ENCODE peak calls at places on chromosomes 3 and 15, in nine cellular contexts. C is AG10803, Y is psoas muscle, X is epithelial cell of esophagus, O is uterus, S is fibroblast of the aortic adventitia, D is AG04449, Z is astrocyte of the spinal cord, E is GM12865. W is an unnamed sample.

GRCh38 chr15:63504979-63505841 is 817 bp downstream of the USP3 start:
- DNase-seq in C (peak), Y (peak), X (peak), O (peak), S (peak), D (no peak), Z (peak), E (peak), W (peak)

GRCh38 chr3:160921020-160921635 is 165.1 kb downstream of the PPM1L start:
- DNase-seq in C (peak), Y (peak), X (peak), O (no peak), S (peak), D (no peak), Z (peak), E (peak), W (no peak)

GRCh38 chr3:133781570-133781969 is 24.0 kb upstream of the SRPRB start:
- DNase-seq in C (no peak), Y (no peak), X (no peak), O (no peak), S (no peak), D (no peak), Z (no peak), E (no peak), W (no peak)

GRCh38 chr3:157794771-157795170 is 291.6 kb upstream of the VEPH1 start:
- DNase-seq in C (peak), Y (no peak), X (peak), O (no peak), S (peak), D (peak), Z (peak), E (no peak), W (no peak)

GRCh38 chr3:97970131-97970530 is 2.1 kb downstream of the RIOX2 start:
- DNase-seq in C (peak), Y (no peak), X (no peak), O (no peak), S (peak), D (no peak), Z (no peak), E (no peak), W (no peak)

GRCh38 chr3:77147836-77148578 is 108.1 kb downstream of the ROBO2 start:
- DNase-seq in C (no peak), Y (no peak), X (peak), O (no peak), S (no peak), D (no peak), Z (peak), E (no peak), W (no peak)

GRCh38 chr3:138477801-138478200 is 43.4 kb downstream of the ESYT3 start:
- DNase-seq in C (no peak), Y (no peak), X (peak), O (no peak), S (no peak), D (no peak), Z (no peak), E (no peak), W (no peak)

GRCh38 chr15:60301024-60301423 is 96.8 kb downstream of the ANXA2 start:
- DNase-seq in C (no peak), Y (no peak), X (no peak), O (no peak), S (no peak), D (no peak), Z (no peak), E (peak), W (no peak)

GRCh38 chr15:65305144-65305758 is 774 bp downstream of the RNU5B-1 start:
- DNase-seq in C (no peak), Y (no peak), X (no peak), O (no peak), S (no peak), D (no peak), Z (no peak), E (no peak), W (no peak)

GRCh38 chr3:61562042-61562809 is 855 bp downstream of the PTPRG start:
- DNase-seq in C (peak), Y (peak), X (no peak), O (no peak), S (peak), D (no peak), Z (peak), E (no peak), W (no peak)

GRCh38 chr15:25175033-25175788 is 220.4 kb downstream of the SNRPN start:
- DNase-seq in C (no peak), Y (peak), X (no peak), O (peak), S (no peak), D (no peak), Z (no peak), E (no peak), W (peak)

GRCh38 chr3:180306691-180307090 is 270.0 kb upstream of the PEX5L start:
- DNase-seq in C (peak), Y (no peak), X (peak), O (no peak), S (peak), D (peak), Z (peak), E (no peak), W (no peak)

GRCh38 chr3:118705827-118706226 is 328.8 kb downstream of the IGSF11 start:
- DNase-seq in C (no peak), Y (no peak), X (no peak), O (no peak), S (no peak), D (no peak), Z (no peak), E (no peak), W (no peak)

GRCh38 chr3:77281721-77282120 is 241.8 kb downstream of the ROBO2 start:
- DNase-seq in C (no peak), Y (no peak), X (no peak), O (no peak), S (no peak), D (no peak), Z (no peak), E (no peak), W (no peak)

GRCh38 chr3:105067361-105067760 is 299.3 kb upstream of the ALCAM start:
- DNase-seq in C (no peak), Y (no peak), X (peak), O (no peak), S (no peak), D (no peak), Z (no peak), E (no peak), W (no peak)

GRCh38 chr15:74040115-74040850 is 42.1 kb downstream of the GOLGA6A start:
- DNase-seq in C (peak), Y (peak), X (peak), O (peak), S (peak), D (peak), Z (peak), E (no peak), W (no peak)

GRCh38 chr15:75661041-75661778 is 13.5 kb downstream of the SNX33 start:
- DNase-seq in C (peak), Y (peak), X (peak), O (peak), S (peak), D (peak), Z (peak), E (no peak), W (no peak)

GRCh38 chr15:96421211-96421610 is 90.7 kb downstream of the NR2F2 start:
- DNase-seq in C (peak), Y (no peak), X (peak), O (no peak), S (peak), D (no peak), Z (no peak), E (no peak), W (no peak)

GRCh38 chr3:89262561-89262960 is 155.1 kb downstream of the EPHA3 start:
- DNase-seq in C (no peak), Y (no peak), X (no peak), O (no peak), S (no peak), D (no peak), Z (no peak), E (no peak), W (no peak)

GRCh38 chr3:197800379-197800778 is 9.3 kb downstream of the LRCH3 start:
- DNase-seq in C (no peak), Y (no peak), X (no peak), O (no peak), S (peak), D (no peak), Z (no peak), E (no peak), W (no peak)

GRCh38 chr15:76185716-76186115 is 125.6 kb downstream of the ETFA start:
- DNase-seq in C (peak), Y (no peak), X (peak), O (no peak), S (peak), D (no peak), Z (peak), E (peak), W (no peak)

GRCh38 chr15:80817901-80818300 is 38.7 kb downstream of the CEMIP start:
- DNase-seq in C (no peak), Y (no peak), X (no peak), O (no peak), S (no peak), D (no peak), Z (no peak), E (no peak), W (no peak)
- TF ChIP-seq CTCF in C (no peak), Y (no peak), X (no peak), O (no peak), S (no peak), D (no peak), Z (no peak), E (no peak), W (no peak)

GRCh38 chr3:31937225-31937624 is 43.8 kb downstream of the OSBPL10 start:
- DNase-seq in C (no peak), Y (no peak), X (peak), O (no peak), S (peak), D (no peak), Z (no peak), E (no peak), W (no peak)
- TF ChIP-seq CTCF in C (no peak), Y (no peak), X (peak), O (no peak), S (no peak), D (no peak), Z (no peak), E (no peak), W (no peak)

GRCh38 chr3:109696932-109697331 is 359.6 kb upstream of the DPPA4 start:
- DNase-seq in C (no peak), Y (no peak), X (no peak), O (no peak), S (no peak), D (no peak), Z (no peak), E (no peak), W (no peak)

GRCh38 chr3:109707642-109708041 is 370.3 kb upstream of the DPPA4 start:
- DNase-seq in C (no peak), Y (no peak), X (no peak), O (no peak), S (no peak), D (no peak), Z (no peak), E (no peak), W (no peak)

DNA sequence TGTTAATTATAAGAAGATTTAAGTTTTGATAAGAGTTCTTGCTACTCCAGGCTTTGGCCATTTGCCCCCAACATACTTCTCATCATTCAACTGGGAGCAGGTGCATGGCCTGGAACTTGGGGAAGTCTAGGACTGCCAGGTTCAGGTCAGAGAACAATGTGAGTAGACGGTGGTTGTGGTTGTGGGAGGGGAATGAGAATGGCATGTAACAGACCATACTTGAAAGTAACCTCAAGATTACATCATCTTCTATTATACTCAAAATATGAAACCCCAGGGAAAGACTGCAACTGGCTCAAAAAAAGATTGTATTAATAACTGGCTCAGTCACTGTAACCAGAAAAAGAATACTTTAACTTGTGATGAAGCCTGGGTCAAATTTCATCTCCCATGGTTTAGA is 364.9 kb upstream of the DPPA4 start:
- DNase-seq in C (peak), Y (no peak), X (peak), O (no peak), S (peak), D (no peak), Z (peak), E (peak), W (no peak)
- TF ChIP-seq CTCF in C (no peak), Y (no peak), X (no peak), O (no peak), S (no peak), D (no peak), Z (no peak), E (no peak), W (no peak)

DNA sequence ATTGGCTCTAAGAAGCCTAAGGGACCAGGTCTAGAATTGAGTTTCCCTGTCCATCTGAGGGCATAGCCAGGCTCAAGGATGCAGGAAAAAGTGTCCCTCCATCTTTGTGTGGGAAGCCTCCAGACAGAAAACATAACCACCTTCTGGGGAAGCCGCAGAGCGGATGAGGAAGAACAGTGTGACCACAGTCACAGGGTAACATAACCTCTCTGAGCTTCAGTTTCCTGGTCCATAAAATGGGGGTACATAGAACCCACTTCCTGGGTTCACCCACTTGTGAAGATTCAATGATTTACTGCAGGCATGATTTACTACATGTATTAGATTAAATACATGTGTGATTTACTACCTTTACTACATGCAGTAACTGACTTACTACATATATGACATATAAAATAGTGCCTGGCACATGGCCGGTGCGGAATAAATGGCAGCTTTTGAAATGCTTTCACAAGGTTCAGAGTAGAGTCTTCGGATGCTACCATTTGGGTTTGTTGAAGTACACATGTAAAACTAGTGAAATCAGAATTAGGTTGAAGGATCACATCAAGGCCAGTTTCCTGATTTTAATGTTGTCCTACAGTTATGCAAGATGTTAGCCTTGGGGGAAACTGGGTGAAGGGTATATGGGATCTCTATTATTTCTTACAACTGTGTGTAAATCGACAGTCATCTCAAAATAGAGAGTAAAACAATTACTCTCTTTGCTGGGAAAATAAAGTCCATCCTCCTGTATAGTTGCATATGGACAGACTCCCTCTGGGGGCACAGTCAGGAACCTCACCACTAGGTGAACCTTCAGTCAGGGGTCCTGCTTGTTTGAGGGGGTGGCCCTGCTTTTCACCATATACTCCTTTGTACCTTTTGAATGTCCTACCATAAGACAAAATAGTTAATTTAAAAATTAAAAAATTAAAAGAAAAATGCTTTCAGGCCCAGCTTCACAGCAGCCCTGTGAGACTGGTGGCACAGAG is 86.0 kb downstream of the SEMA5B start:
- DNase-seq in C (no peak), Y (no peak), X (no peak), O (no peak), S (no peak), D (no peak), Z (no peak), E (no peak), W (no peak)
- TF ChIP-seq CTCF in C (peak), Y (no peak), X (peak), O (no peak), S (peak), D (peak), Z (peak), E (no peak), W (no peak)

GRCh38 chr3:139676634-139677197 is 1.1 kb downstream of the NMNAT3 start:
- DNase-seq in C (no peak), Y (no peak), X (no peak), O (no peak), S (no peak), D (no peak), Z (no peak), E (no peak), W (no peak)

GRCh38 chr3:139675327-139675726 is 2.4 kb downstream of the NMNAT3 start:
- DNase-seq in C (no peak), Y (no peak), X (no peak), O (no peak), S (no peak), D (no peak), Z (no peak), E (no peak), W (no peak)

GRCh38 chr3:139674585-139675260 is 3.0 kb downstream of the NMNAT3 start:
- DNase-seq in C (no peak), Y (no peak), X (peak), O (no peak), S (no peak), D (no peak), Z (no peak), E (no peak), W (no peak)

GRCh38 chr3:139679218-139679617 is 1.4 kb upstream of the NMNAT3 start:
- DNase-seq in C (no peak), Y (no peak), X (no peak), O (no peak), S (no peak), D (no peak), Z (no peak), E (no peak), W (no peak)

GRCh38 chr3:139677341-139678155 is at the start of gene NMNAT3:
- DNase-seq in C (peak), Y (peak), X (peak), O (peak), S (peak), D (no peak), Z (peak), E (peak), W (peak)
- TF ChIP-seq CTCF in C (no peak), Y (no peak), X (no peak), O (no peak), S (no peak), D (no peak), Z (no peak), E (no peak), W (no peak)

GRCh38 chr3:170869645-170870593 is at the start of gene RPL22L1:
- DNase-seq in C (peak), Y (peak), X (peak), O (peak), S (peak), D (peak), Z (peak), E (peak), W (peak)
- TF ChIP-seq CTCF in C (peak), Y (no peak), X (peak), O (peak), S (peak), D (peak), Z (peak), E (no peak), W (no peak)

GRCh38 chr15:31098953-31099740 is 2.4 kb downstream of the TRPM1 start:
- DNase-seq in C (no peak), Y (no peak), X (no peak), O (no peak), S (peak), D (no peak), Z (no peak), E (no peak), W (no peak)
- TF ChIP-seq CTCF in C (no peak), Y (no peak), X (no peak), O (no peak), S (no peak), D (no peak), Z (no peak), E (no peak), W (no peak)

DNA sequence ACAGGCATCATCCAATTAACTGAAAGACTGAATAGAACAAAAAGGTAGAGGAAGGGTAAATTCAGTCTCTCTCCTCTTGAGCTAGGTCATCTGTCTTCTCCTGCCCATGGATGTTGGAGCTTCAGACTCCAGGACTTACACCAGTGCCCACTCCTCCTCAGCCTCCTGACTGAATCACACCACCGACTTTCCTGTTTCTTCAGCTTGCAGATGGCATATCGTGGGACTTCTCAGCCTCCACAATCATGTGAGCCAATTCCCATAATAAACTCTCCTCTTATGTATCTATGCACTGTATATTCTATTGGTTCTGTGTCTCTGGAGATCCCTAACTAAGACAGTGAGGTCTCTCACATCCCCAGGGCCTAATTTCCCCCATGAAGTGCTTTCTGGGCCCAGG is 140.4 kb downstream of the CD47 start:
- DNase-seq in C (no peak), Y (no peak), X (no peak), O (no peak), S (no peak), D (no peak), Z (no peak), E (no peak), W (no peak)
- TF ChIP-seq CTCF in C (no peak), Y (no peak), X (no peak), O (no peak), S (no peak), D (no peak), Z (no peak), E (no peak), W (no peak)

GRCh38 chr3:44338828-44339127 is 212 bp downstream of the TCAIM start:
- DNase-seq in C (no peak), Y (no peak), X (no peak), O (no peak), S (no peak), D (no peak), Z (no peak), E (no peak), W (no peak)

GRCh38 chr3:44337253-44337652 is 1.3 kb upstream of the TCAIM start:
- DNase-seq in C (peak), Y (no peak), X (no peak), O (no peak), S (peak), D (no peak), Z (peak), E (no peak), W (no peak)

GRCh38 chr3:44339990-44340389 is 1.4 kb downstream of the TCAIM start:
- DNase-seq in C (no peak), Y (no peak), X (no peak), O (no peak), S (no peak), D (no peak), Z (no peak), E (no peak), W (no peak)

GRCh38 chr3:44339181-44339741 is 695 bp downstream of the TCAIM start:
- DNase-seq in C (no peak), Y (no peak), X (no peak), O (no peak), S (peak), D (no peak), Z (peak), E (no peak), W (no peak)

GRCh38 chr3:44338010-44338827 is at the start of gene TCAIM:
- DNase-seq in C (peak), Y (peak), X (peak), O (peak), S (peak), D (peak), Z (peak), E (peak), W (peak)
- TF ChIP-seq CTCF in C (no peak), Y (no peak), X (no peak), O (no peak), S (no peak), D (no peak), Z (no peak), E (no peak), W (no peak)

W was measured in activated B cell treated with CpG ODN at 0.5 μM for 24 hours.